ENCODE peak calls at places on chromosomes 13 and 19, in six cellular contexts. V, Y, I, G, O and H are unnamed samples.

GRCh38 chr19:53903055-53903680 is 5.9 kb upstream of the CACNG7 start:
- DNase-seq in V (peak), Y (peak), I (peak), G (no peak), O (peak), H (peak)

GRCh38 chr13:51858433-51859247 is 3.1 kb upstream of the CCDC70 start:
- DNase-seq in V (no peak), Y (no peak), I (no peak), G (peak), O (peak), H (no peak)

GRCh38 chr13:112836940-112837339 is 132.1 kb upstream of the MCF2L start:
- DNase-seq in V (no peak), Y (no peak), I (no peak), G (no peak), O (no peak), H (no peak)

GRCh38 chr19:23884363-23884762 is 30.3 kb upstream of the ZNF726 start:
- DNase-seq in V (no peak), Y (no peak), I (no peak), G (no peak), O (no peak), H (no peak)

GRCh38 chr13:84255226-84255625 is 373.0 kb upstream of the SLITRK1 start:
- DNase-seq in V (no peak), Y (no peak), I (no peak), G (no peak), O (no peak), H (no peak)

GRCh38 chr13:41276824-41277223 is 13.4 kb upstream of the MTRF1 start:
- DNase-seq in V (no peak), Y (no peak), I (no peak), G (no peak), O (no peak), H (no peak)

GRCh38 chr13:101751488-101751887 is 299.0 kb downstream of the ITGBL1 start:
- DNase-seq in V (no peak), Y (no peak), I (no peak), G (no peak), O (no peak), H (peak)

GRCh38 chr13:109779074-109779473 is 7.3 kb downstream of the IRS2 start:
- DNase-seq in V (no peak), Y (no peak), I (no peak), G (no peak), O (no peak), H (no peak)

GRCh38 chr19:11446652-11447301 is 11.3 kb downstream of the PRKCSH start:
- DNase-seq in V (peak), Y (peak), I (peak), G (peak), O (no peak), H (peak)

DNA sequence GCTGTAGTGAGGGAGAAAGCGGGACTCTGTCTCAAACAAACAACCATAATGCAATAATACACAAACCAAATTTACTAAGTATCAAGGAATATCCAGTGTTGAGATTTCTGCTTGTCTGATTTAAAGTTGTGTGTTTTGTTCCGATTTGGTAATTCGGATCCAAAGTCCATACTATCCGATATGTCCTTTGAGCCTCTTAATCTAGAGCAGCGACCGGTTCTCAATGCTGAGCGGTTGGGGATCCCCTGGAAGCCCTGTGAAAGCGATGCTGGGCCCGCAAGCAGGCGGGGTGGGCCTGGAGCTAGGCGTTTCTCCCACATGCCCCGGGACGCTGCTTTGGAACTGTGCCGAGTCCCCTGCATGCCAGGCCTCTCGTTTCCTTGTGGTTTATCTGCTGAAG is 20.2 kb downstream of the C19orf44 start:
- DNase-seq in V (no peak), Y (no peak), I (no peak), G (no peak), O (no peak), H (no peak)
- TF ChIP-seq JUN in V (no peak), Y (no peak), I (no peak), G (no peak), O (no peak), H (no peak)

DNA sequence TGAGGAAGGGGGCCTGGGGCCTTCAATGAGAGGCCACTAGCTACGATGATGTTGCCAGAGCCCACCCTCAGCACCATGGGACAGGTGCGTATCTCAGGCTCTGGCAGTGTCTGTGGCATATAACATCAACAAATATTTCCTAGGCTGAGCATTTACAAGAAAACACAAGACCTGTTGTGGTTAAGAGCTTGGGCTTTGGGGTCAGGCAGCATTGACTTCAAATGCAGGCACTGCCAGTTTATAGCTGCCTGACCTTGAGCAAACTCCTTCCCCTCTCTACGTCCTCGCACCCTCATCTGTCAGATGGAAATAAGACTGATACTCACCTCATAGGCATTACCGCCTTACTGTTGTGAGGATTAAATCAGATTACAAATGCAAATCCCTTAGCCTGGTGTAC is 156.0 kb downstream of the KATNAL1 start:
- DNase-seq in V (no peak), Y (no peak), I (no peak), G (no peak), O (no peak), H (no peak)
- TF ChIP-seq JUN in V (no peak), Y (no peak), I (no peak), G (no peak), O (no peak), H (no peak)

GRCh38 chr13:85798999-85799646 is at the start of gene SLITRK6:
- DNase-seq in V (no peak), Y (no peak), I (no peak), G (peak), O (no peak), H (no peak)
- TF ChIP-seq JUN in V (no peak), Y (no peak), I (no peak), G (no peak), O (no peak), H (no peak)

GRCh38 chr13:79398169-79398568 is 7.9 kb downstream of the RBM26 start:
- DNase-seq in V (no peak), Y (no peak), I (no peak), G (no peak), O (no peak), H (no peak)

GRCh38 chr13:79389031-79389430 is 17.0 kb downstream of the RBM26 start:
- DNase-seq in V (no peak), Y (no peak), I (no peak), G (no peak), O (no peak), H (no peak)

GRCh38 chr13:79395881-79396280 is 10.2 kb downstream of the RBM26 start:
- DNase-seq in V (no peak), Y (no peak), I (no peak), G (no peak), O (no peak), H (no peak)

GRCh38 chr13:79392882-79393563 is 13.0 kb downstream of the RBM26 start:
- DNase-seq in V (no peak), Y (no peak), I (no peak), G (no peak), O (no peak), H (peak)

DNA sequence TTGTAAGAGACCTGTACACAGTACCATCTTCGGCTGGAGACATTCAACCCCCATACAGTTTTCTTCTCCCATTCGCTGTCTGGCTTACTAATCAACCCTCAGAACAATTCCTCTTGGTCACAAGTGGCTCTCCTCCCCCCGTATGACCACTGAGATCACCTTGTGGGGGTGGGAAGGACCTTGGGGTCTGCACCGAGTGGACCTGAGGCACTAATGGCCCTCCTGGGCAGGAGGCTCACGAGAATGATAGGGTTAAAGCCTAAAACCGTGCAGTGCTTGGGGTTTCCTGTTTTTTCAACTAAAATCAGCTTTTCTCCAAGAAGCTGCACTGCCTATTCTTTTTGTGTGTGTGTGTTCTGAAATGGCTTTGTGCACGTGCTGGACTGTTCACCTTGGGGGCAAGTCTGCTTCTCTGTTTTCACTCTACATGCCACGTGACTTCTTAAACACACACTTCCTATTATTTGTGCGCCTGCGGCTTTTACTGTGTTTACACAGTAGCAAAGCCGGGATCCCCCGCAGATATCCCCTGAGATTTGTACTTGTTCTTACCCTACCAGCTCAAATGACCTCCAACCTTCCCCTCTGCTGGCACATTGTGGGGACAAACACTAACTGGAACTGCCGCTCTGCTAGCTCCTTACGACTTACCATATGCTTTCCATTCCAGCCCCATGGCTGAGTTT is 12.3 kb downstream of the RBM26 start:
- DNase-seq in V (no peak), Y (no peak), I (no peak), G (no peak), O (peak), H (peak)
- TF ChIP-seq JUN in V (no peak), Y (no peak), I (no peak), G (no peak), O (no peak), H (no peak)

GRCh38 chr19:2089001-2089711 is 7.0 kb downstream of the MOB3A start:
- DNase-seq in V (no peak), Y (no peak), I (no peak), G (no peak), O (no peak), H (peak)

GRCh38 chr19:2081873-2082810 is 14.0 kb downstream of the MOB3A start:
- DNase-seq in V (no peak), Y (no peak), I (no peak), G (no peak), O (no peak), H (no peak)

GRCh38 chr19:2087621-2088100 is 8.5 kb downstream of the MOB3A start:
- DNase-seq in V (no peak), Y (no peak), I (no peak), G (no peak), O (no peak), H (no peak)

GRCh38 chr19:2083174-2083854 is 12.8 kb downstream of the MOB3A start:
- DNase-seq in V (no peak), Y (no peak), I (no peak), G (no peak), O (no peak), H (no peak)

DNA sequence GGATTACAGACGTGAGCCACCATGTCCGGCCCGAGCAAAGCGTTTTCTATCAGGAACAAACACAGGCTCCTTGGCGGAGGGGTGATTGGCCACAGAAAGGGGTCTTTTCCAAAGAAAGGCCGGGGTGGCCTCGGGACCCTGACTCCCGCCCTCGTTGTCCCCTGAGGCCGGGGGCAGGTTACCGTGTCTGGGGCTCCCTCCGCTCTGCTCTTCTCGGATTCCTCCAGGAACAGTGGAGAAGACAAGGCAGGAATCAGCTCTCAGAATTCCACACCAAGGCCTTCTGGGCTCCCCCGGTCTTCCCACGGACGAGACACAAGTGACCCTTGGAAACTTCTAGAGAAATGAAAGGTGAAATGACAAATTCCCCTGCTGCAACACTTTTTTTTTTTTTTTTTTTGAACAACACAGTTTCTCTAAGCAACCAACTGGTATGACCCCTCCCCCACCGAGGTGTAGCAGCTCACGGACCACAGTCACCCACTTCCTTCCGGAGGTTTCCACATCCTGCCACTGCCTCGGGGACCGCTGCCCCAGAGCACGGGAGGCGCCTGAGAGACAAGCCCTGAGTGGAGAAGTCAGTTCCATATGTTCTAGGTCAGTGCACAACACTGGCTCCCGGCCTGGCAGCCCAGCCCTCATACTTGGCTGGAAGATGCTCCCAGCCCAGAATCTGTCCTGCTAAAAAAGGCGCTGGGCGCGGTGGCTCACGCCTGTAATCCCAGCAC is 11.0 kb downstream of the MOB3A start:
- DNase-seq in V (no peak), Y (no peak), I (no peak), G (no peak), O (no peak), H (peak)
- TF ChIP-seq JUN in V (no peak), Y (no peak), I (no peak), G (no peak), O (no peak), H (no peak)

GRCh38 chr13:37313383-37313782 is 207.9 kb upstream of the CSNK1A1L start:
- DNase-seq in V (no peak), Y (no peak), I (no peak), G (no peak), O (no peak), H (no peak)
- TF ChIP-seq JUN in V (no peak), Y (no peak), I (no peak), G (no peak), O (no peak), H (no peak)

GRCh38 chr19:3570619-3571018 is 2.1 kb upstream of the HMG20B start:
- DNase-seq in V (no peak), Y (no peak), I (no peak), G (no peak), O (peak), H (no peak)
- TF ChIP-seq JUN in V (no peak), Y (no peak), I (no peak), G (no peak), O (no peak), H (no peak)